ENCODE peak calls at places on chromosomes 3 and 15, in ten cellular contexts. One of them, this sample, is unnamed.
A peak's percentile ranks its signal among the peaks of the same experiment; 100 is the strongest.

GRCh38 chr3:86251781-86252180 is 739.2 kb downstream of the VGLL3 start:
- DNase-seq in fibroblast of pulmonary artery: no peak
- DNase-seq in activated B cell treated with CpG ODN at 0.5 μM for 24 hours: no peak
- DNase-seq in IMR-90: no peak
- DNase-seq in body of pancreas: no peak
- DNase-seq in neural crest cell: no peak
- DNase-seq in GM13977: no peak
- DNase-seq in right lobe of liver: no peak
- DNase-seq in psoas muscle: no peak
- DNase-seq in bronchial epithelial cell: no peak
- DNase-seq in this sample: no peak

GRCh38 chr3:79490165-79491028 is 277.4 kb downstream of the ROBO1 start:
- DNase-seq in IMR-90: peak; percentile 41
- DNase-seq in body of pancreas: peak; percentile 75
- DNase-seq in psoas muscle: peak; percentile 66
- DNase-seq in activated B cell treated with CpG ODN at 0.5 μM for 24 hours: no peak
- DNase-seq in bronchial epithelial cell: peak; percentile 43
- DNase-seq in GM13977: no peak
- DNase-seq in right lobe of liver: no peak
- DNase-seq in fibroblast of pulmonary artery: peak; percentile 87
- DNase-seq in neural crest cell: no peak
- DNase-seq in this sample: no peak

GRCh38 chr3:162295323-162295983 is 798.8 kb downstream of the OTOL1 start:
- DNase-seq in bronchial epithelial cell: peak; percentile 68
- DNase-seq in IMR-90: peak; percentile 97
- DNase-seq in neural crest cell: no peak
- DNase-seq in fibroblast of pulmonary artery: peak; percentile 78
- DNase-seq in GM13977: no peak
- DNase-seq in right lobe of liver: no peak
- DNase-seq in psoas muscle: no peak
- DNase-seq in body of pancreas: no peak
- DNase-seq in activated B cell treated with CpG ODN at 0.5 μM for 24 hours: no peak
- DNase-seq in this sample: no peak

GRCh38 chr3:143383433-143383832 is 263.9 kb downstream of the CHST2 start:
- DNase-seq in activated B cell treated with CpG ODN at 0.5 μM for 24 hours: no peak
- DNase-seq in IMR-90: no peak
- DNase-seq in neural crest cell: no peak
- DNase-seq in body of pancreas: no peak
- DNase-seq in fibroblast of pulmonary artery: no peak
- DNase-seq in right lobe of liver: no peak
- DNase-seq in GM13977: no peak
- DNase-seq in bronchial epithelial cell: no peak
- DNase-seq in psoas muscle: no peak
- DNase-seq in this sample: no peak

GRCh38 chr3:107767897-107768605 is 245.3 kb downstream of the BBX start:
- DNase-seq in neural crest cell: no peak
- DNase-seq in bronchial epithelial cell: no peak
- DNase-seq in right lobe of liver: no peak
- DNase-seq in IMR-90: no peak
- DNase-seq in activated B cell treated with CpG ODN at 0.5 μM for 24 hours: no peak
- DNase-seq in body of pancreas: no peak
- DNase-seq in psoas muscle: peak; percentile 55
- DNase-seq in GM13977: no peak
- DNase-seq in fibroblast of pulmonary artery: peak; percentile 3
- DNase-seq in this sample: no peak

GRCh38 chr3:30638685-30639412 is 32.4 kb downstream of the TGFBR2 start:
- DNase-seq in bronchial epithelial cell: no peak
- DNase-seq in activated B cell treated with CpG ODN at 0.5 μM for 24 hours: no peak
- DNase-seq in fibroblast of pulmonary artery: no peak
- DNase-seq in IMR-90: no peak
- DNase-seq in psoas muscle: peak; percentile 55
- DNase-seq in neural crest cell: no peak
- DNase-seq in GM13977: no peak
- DNase-seq in body of pancreas: no peak
- DNase-seq in right lobe of liver: no peak
- DNase-seq in this sample: no peak

GRCh38 chr15:50119063-50119700 is at the start of gene ATP8B4:
- DNase-seq in IMR-90: no peak
- DNase-seq in activated B cell treated with CpG ODN at 0.5 μM for 24 hours: no peak
- DNase-seq in body of pancreas: no peak
- DNase-seq in neural crest cell: no peak
- DNase-seq in right lobe of liver: no peak
- DNase-seq in GM13977: no peak
- DNase-seq in bronchial epithelial cell: no peak
- DNase-seq in psoas muscle: no peak
- DNase-seq in fibroblast of pulmonary artery: no peak
- DNase-seq in this sample: no peak

GRCh38 chr15:91061997-91062396 is 38.1 kb upstream of the SV2B start:
- DNase-seq in fibroblast of pulmonary artery: no peak
- DNase-seq in bronchial epithelial cell: no peak
- DNase-seq in IMR-90: no peak
- DNase-seq in neural crest cell: no peak
- DNase-seq in body of pancreas: no peak
- DNase-seq in activated B cell treated with CpG ODN at 0.5 μM for 24 hours: no peak
- DNase-seq in right lobe of liver: no peak
- DNase-seq in GM13977: no peak
- DNase-seq in psoas muscle: no peak
- DNase-seq in this sample: no peak

GRCh38 chr3:60707452-60708020 is 543.7 kb downstream of the FHIT start:
- DNase-seq in bronchial epithelial cell: no peak
- DNase-seq in activated B cell treated with CpG ODN at 0.5 μM for 24 hours: no peak
- DNase-seq in psoas muscle: no peak
- DNase-seq in neural crest cell: no peak
- DNase-seq in right lobe of liver: no peak
- DNase-seq in body of pancreas: no peak
- DNase-seq in GM13977: no peak
- DNase-seq in fibroblast of pulmonary artery: no peak
- DNase-seq in IMR-90: peak; percentile 24
- DNase-seq in this sample: no peak

GRCh38 chr3:150057227-150057626 is 86.5 kb upstream of the PFN2 start:
- DNase-seq in neural crest cell: no peak
- DNase-seq in fibroblast of pulmonary artery: no peak
- DNase-seq in right lobe of liver: no peak
- DNase-seq in body of pancreas: no peak
- DNase-seq in activated B cell treated with CpG ODN at 0.5 μM for 24 hours: no peak
- DNase-seq in IMR-90: no peak
- DNase-seq in bronchial epithelial cell: no peak
- DNase-seq in psoas muscle: no peak
- DNase-seq in GM13977: no peak
- DNase-seq in this sample: no peak

GRCh38 chr3:171875923-171876412 is 32.8 kb downstream of the TMEM212 start:
- DNase-seq in GM13977: no peak
- DNase-seq in IMR-90: peak; percentile 19
- DNase-seq in neural crest cell: no peak
- DNase-seq in bronchial epithelial cell: peak; percentile 75
- DNase-seq in fibroblast of pulmonary artery: peak; percentile 52
- DNase-seq in activated B cell treated with CpG ODN at 0.5 μM for 24 hours: no peak
- DNase-seq in right lobe of liver: no peak
- DNase-seq in body of pancreas: no peak
- DNase-seq in psoas muscle: no peak
- DNase-seq in this sample: no peak

GRCh38 chr3:177478170-177478859 is 281.0 kb upstream of the TBL1XR1 start:
- DNase-seq in bronchial epithelial cell: peak; percentile 100
- DNase-seq in GM13977: no peak
- DNase-seq in right lobe of liver: no peak
- DNase-seq in body of pancreas: peak; percentile 79
- DNase-seq in neural crest cell: no peak
- DNase-seq in psoas muscle: no peak
- DNase-seq in IMR-90: peak; percentile 100
- DNase-seq in activated B cell treated with CpG ODN at 0.5 μM for 24 hours: no peak
- DNase-seq in fibroblast of pulmonary artery: peak; percentile 99
- DNase-seq in this sample: peak; percentile 76

DNA sequence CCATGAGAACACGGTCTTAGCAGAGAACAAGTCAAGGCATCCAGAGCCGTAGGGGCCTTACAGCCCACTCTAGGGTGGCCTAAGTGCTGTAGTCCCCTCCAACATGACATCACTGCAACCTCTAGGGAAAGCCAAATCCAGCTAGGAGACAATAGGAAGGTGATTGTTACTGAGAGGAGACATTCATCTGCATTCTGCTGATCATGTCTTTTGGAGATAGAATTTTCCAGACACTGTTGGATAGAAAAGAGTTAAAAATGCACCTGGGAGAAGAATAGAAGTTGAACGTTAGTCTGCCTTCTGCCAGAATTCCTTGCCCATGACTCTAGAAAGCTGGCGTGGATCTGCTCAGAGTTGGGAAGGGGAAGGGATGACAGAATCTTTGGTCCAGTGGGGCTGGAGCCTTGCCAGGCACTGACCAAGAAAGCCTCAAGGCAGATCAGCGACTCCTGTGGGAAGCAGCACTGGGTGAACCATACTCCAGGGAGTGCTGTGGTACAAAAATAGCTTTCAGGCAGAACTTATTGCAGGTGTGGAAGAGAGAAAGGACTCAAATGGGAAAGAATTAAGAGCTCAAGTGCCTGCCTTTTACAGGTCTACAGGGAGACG is 44.8 kb upstream of the RAF1 start:
- DNase-seq in activated B cell treated with CpG ODN at 0.5 μM for 24 hours: no peak
- DNase-seq in IMR-90: peak; percentile 94
- DNase-seq in body of pancreas: peak; percentile 14
- DNase-seq in right lobe of liver: no peak
- DNase-seq in neural crest cell: no peak
- DNase-seq in GM13977: no peak
- DNase-seq in psoas muscle: peak; percentile 73
- DNase-seq in bronchial epithelial cell: peak; percentile 76
- DNase-seq in fibroblast of pulmonary artery: peak; percentile 70
- DNase-seq in this sample: no peak
- TF ChIP-seq CTCF in activated B cell treated with CpG ODN at 0.5 μM for 24 hours: no peak
- TF ChIP-seq CTCF in IMR-90: peak; percentile 51
- TF ChIP-seq CTCF in body of pancreas: no peak
- TF ChIP-seq CTCF in right lobe of liver: no peak
- TF ChIP-seq CTCF in neural crest cell: no peak
- TF ChIP-seq CTCF in GM13977: no peak
- TF ChIP-seq CTCF in psoas muscle: peak; percentile 20
- TF ChIP-seq CTCF in bronchial epithelial cell: no peak
- TF ChIP-seq CTCF in fibroblast of pulmonary artery: peak; percentile 25
- TF ChIP-seq CTCF in this sample: no peak

GRCh38 chr3:132726341-132726823 is 4.2 kb upstream of the NPHP3 start:
- DNase-seq in bronchial epithelial cell: peak; percentile 81
- DNase-seq in neural crest cell: no peak
- DNase-seq in IMR-90: peak; percentile 22
- DNase-seq in right lobe of liver: no peak
- DNase-seq in body of pancreas: no peak
- DNase-seq in GM13977: peak; percentile 28
- DNase-seq in psoas muscle: no peak
- DNase-seq in activated B cell treated with CpG ODN at 0.5 μM for 24 hours: no peak
- DNase-seq in fibroblast of pulmonary artery: peak; percentile 51
- DNase-seq in this sample: no peak

GRCh38 chr3:132723551-132723950 is 1.3 kb upstream of the NPHP3 start:
- DNase-seq in neural crest cell: no peak
- DNase-seq in IMR-90: peak; percentile 28
- DNase-seq in body of pancreas: no peak
- DNase-seq in GM13977: no peak
- DNase-seq in activated B cell treated with CpG ODN at 0.5 μM for 24 hours: no peak
- DNase-seq in right lobe of liver: no peak
- DNase-seq in fibroblast of pulmonary artery: no peak
- DNase-seq in psoas muscle: no peak
- DNase-seq in bronchial epithelial cell: no peak
- DNase-seq in this sample: no peak

GRCh38 chr3:132723024-132723462 is 834 bp upstream of the NPHP3 start:
- DNase-seq in IMR-90: no peak
- DNase-seq in right lobe of liver: no peak
- DNase-seq in neural crest cell: no peak
- DNase-seq in bronchial epithelial cell: no peak
- DNase-seq in psoas muscle: no peak
- DNase-seq in activated B cell treated with CpG ODN at 0.5 μM for 24 hours: no peak
- DNase-seq in fibroblast of pulmonary artery: no peak
- DNase-seq in body of pancreas: no peak
- DNase-seq in GM13977: no peak
- DNase-seq in this sample: no peak

GRCh38 chr3:132722165-132723023 is at the start of gene NPHP3:
- DNase-seq in bronchial epithelial cell: peak; percentile 81
- DNase-seq in right lobe of liver: peak; percentile 100
- DNase-seq in GM13977: peak; percentile 98
- DNase-seq in neural crest cell: peak; percentile 85
- DNase-seq in body of pancreas: peak; percentile 97
- DNase-seq in fibroblast of pulmonary artery: peak; percentile 98
- DNase-seq in IMR-90: peak; percentile 96
- DNase-seq in psoas muscle: peak; percentile 98
- DNase-seq in activated B cell treated with CpG ODN at 0.5 μM for 24 hours: peak; percentile 82
- DNase-seq in this sample: peak; percentile 95

GRCh38 chr3:132721479-132722164 is 587 bp downstream of the NPHP3 start:
- DNase-seq in GM13977: no peak
- DNase-seq in body of pancreas: peak; percentile 76
- DNase-seq in psoas muscle: peak; percentile 89
- DNase-seq in IMR-90: peak; percentile 67
- DNase-seq in fibroblast of pulmonary artery: peak; percentile 76
- DNase-seq in bronchial epithelial cell: peak; percentile 33
- DNase-seq in activated B cell treated with CpG ODN at 0.5 μM for 24 hours: no peak
- DNase-seq in right lobe of liver: peak; percentile 84
- DNase-seq in neural crest cell: no peak
- DNase-seq in this sample: peak; percentile 64
- TF ChIP-seq CTCF in GM13977: no peak
- TF ChIP-seq CTCF in body of pancreas: peak; percentile 11
- TF ChIP-seq CTCF in psoas muscle: peak; percentile 54
- TF ChIP-seq CTCF in IMR-90: peak; percentile 28
- TF ChIP-seq CTCF in fibroblast of pulmonary artery: peak; percentile 33
- TF ChIP-seq CTCF in bronchial epithelial cell: peak; percentile 34
- TF ChIP-seq CTCF in activated B cell treated with CpG ODN at 0.5 μM for 24 hours: no peak
- TF ChIP-seq CTCF in right lobe of liver: peak; percentile 42
- TF ChIP-seq CTCF in neural crest cell: peak; percentile 57
- TF ChIP-seq CTCF in this sample: no peak

GRCh38 chr3:52820741-52821140 is 9.7 kb downstream of the ITIH4 start:
- DNase-seq in neural crest cell: peak; percentile 38
- DNase-seq in body of pancreas: peak; percentile 14
- DNase-seq in psoas muscle: no peak
- DNase-seq in right lobe of liver: no peak
- DNase-seq in fibroblast of pulmonary artery: peak; percentile 22
- DNase-seq in IMR-90: peak; percentile 6
- DNase-seq in bronchial epithelial cell: no peak
- DNase-seq in GM13977: peak; percentile 67
- DNase-seq in activated B cell treated with CpG ODN at 0.5 μM for 24 hours: no peak
- DNase-seq in this sample: no peak
- TF ChIP-seq CTCF in neural crest cell: peak; percentile 61
- TF ChIP-seq CTCF in body of pancreas: peak; percentile 16
- TF ChIP-seq CTCF in psoas muscle: peak; percentile 45
- TF ChIP-seq CTCF in right lobe of liver: peak; percentile 31
- TF ChIP-seq CTCF in fibroblast of pulmonary artery: peak; percentile 71
- TF ChIP-seq CTCF in IMR-90: peak; percentile 52
- TF ChIP-seq CTCF in bronchial epithelial cell: peak; percentile 76
- TF ChIP-seq CTCF in GM13977: peak; percentile 54
- TF ChIP-seq CTCF in activated B cell treated with CpG ODN at 0.5 μM for 24 hours: no peak
- TF ChIP-seq CTCF in this sample: no peak

GRCh38 chr3:164208846-164209245 is 869.5 kb downstream of the SI start:
- DNase-seq in bronchial epithelial cell: no peak
- DNase-seq in fibroblast of pulmonary artery: peak; percentile 0
- DNase-seq in body of pancreas: no peak
- DNase-seq in IMR-90: no peak
- DNase-seq in neural crest cell: no peak
- DNase-seq in activated B cell treated with CpG ODN at 0.5 μM for 24 hours: no peak
- DNase-seq in psoas muscle: no peak
- DNase-seq in right lobe of liver: no peak
- DNase-seq in GM13977: no peak
- DNase-seq in this sample: no peak
- TF ChIP-seq CTCF in bronchial epithelial cell: no peak
- TF ChIP-seq CTCF in fibroblast of pulmonary artery: no peak
- TF ChIP-seq CTCF in body of pancreas: no peak
- TF ChIP-seq CTCF in IMR-90: no peak
- TF ChIP-seq CTCF in neural crest cell: no peak
- TF ChIP-seq CTCF in activated B cell treated with CpG ODN at 0.5 μM for 24 hours: no peak
- TF ChIP-seq CTCF in psoas muscle: no peak
- TF ChIP-seq CTCF in right lobe of liver: no peak
- TF ChIP-seq CTCF in GM13977: no peak
- TF ChIP-seq CTCF in this sample: no peak

GRCh38 chr3:190504354-190505125 is 9.3 kb upstream of the IL1RAP start:
- DNase-seq in fibroblast of pulmonary artery: peak; percentile 36
- DNase-seq in IMR-90: peak; percentile 27
- DNase-seq in bronchial epithelial cell: peak; percentile 80
- DNase-seq in activated B cell treated with CpG ODN at 0.5 μM for 24 hours: no peak
- DNase-seq in neural crest cell: no peak
- DNase-seq in GM13977: no peak
- DNase-seq in body of pancreas: no peak
- DNase-seq in right lobe of liver: no peak
- DNase-seq in psoas muscle: no peak
- DNase-seq in this sample: no peak
- TF ChIP-seq CTCF in fibroblast of pulmonary artery: peak; percentile 18
- TF ChIP-seq CTCF in IMR-90: no peak
- TF ChIP-seq CTCF in bronchial epithelial cell: no peak
- TF ChIP-seq CTCF in activated B cell treated with CpG ODN at 0.5 μM for 24 hours: no peak
- TF ChIP-seq CTCF in neural crest cell: no peak
- TF ChIP-seq CTCF in GM13977: no peak
- TF ChIP-seq CTCF in body of pancreas: no peak
- TF ChIP-seq CTCF in right lobe of liver: peak; percentile 10
- TF ChIP-seq CTCF in psoas muscle: no peak
- TF ChIP-seq CTCF in this sample: no peak

This sample was measured in lower leg skin.